ENCODE peak calls at places on chromosomes 6 and 20, in nine cellular contexts. One of them, this sample, is unnamed.

GRCh38 chr6:32337166-32337805 is 34.4 kb downstream of the TSBP1 start:
- DNase-seq in GF-D8: no peak
- DNase-seq in activated CD8-positive, alpha-beta memory T cell treated with anti-CD3 and anti-CD28 coated beads for 1 hour: no peak
- DNase-seq in AG04450: no peak
- DNase-seq in bronchial epithelial cell: no peak
- DNase-seq in aorta: no peak
- DNase-seq in NCI-H1092 treated with DMSO at 0.1 percent for 48 hours: no peak
- DNase-seq in activated T-cell treated with anti-CD3 and anti-CD28 coated beads, Interleukin-2, amount 50 U/mL, for 4 hours: no peak
- DNase-seq in CD8-positive, alpha-beta memory T cell: no peak
- DNase-seq in this sample: no peak

GRCh38 chr6:4577406-4577805 is 198.8 kb upstream of the CDYL start:
- DNase-seq in GF-D8: no peak
- DNase-seq in activated CD8-positive, alpha-beta memory T cell treated with anti-CD3 and anti-CD28 coated beads for 1 hour: no peak
- DNase-seq in AG04450: peak
- DNase-seq in bronchial epithelial cell: peak
- DNase-seq in aorta: no peak
- DNase-seq in NCI-H1092 treated with DMSO at 0.1 percent for 48 hours: no peak
- DNase-seq in activated T-cell treated with anti-CD3 and anti-CD28 coated beads, Interleukin-2, amount 50 U/mL, for 4 hours: no peak
- DNase-seq in CD8-positive, alpha-beta memory T cell: no peak
- DNase-seq in this sample: no peak

GRCh38 chr20:5933802-5934436 is 16.4 kb downstream of the TRMT6 start:
- DNase-seq in GF-D8: no peak
- DNase-seq in activated CD8-positive, alpha-beta memory T cell treated with anti-CD3 and anti-CD28 coated beads for 1 hour: no peak
- DNase-seq in AG04450: no peak
- DNase-seq in bronchial epithelial cell: peak
- DNase-seq in aorta: no peak
- DNase-seq in NCI-H1092 treated with DMSO at 0.1 percent for 48 hours: peak
- DNase-seq in activated T-cell treated with anti-CD3 and anti-CD28 coated beads, Interleukin-2, amount 50 U/mL, for 4 hours: no peak
- DNase-seq in CD8-positive, alpha-beta memory T cell: no peak
- DNase-seq in this sample: no peak

GRCh38 chr6:17585766-17586502 is 14.2 kb upstream of the FAM8A1 start:
- DNase-seq in GF-D8: peak
- DNase-seq in activated CD8-positive, alpha-beta memory T cell treated with anti-CD3 and anti-CD28 coated beads for 1 hour: no peak
- DNase-seq in AG04450: no peak
- DNase-seq in bronchial epithelial cell: peak
- DNase-seq in aorta: no peak
- DNase-seq in NCI-H1092 treated with DMSO at 0.1 percent for 48 hours: no peak
- DNase-seq in activated T-cell treated with anti-CD3 and anti-CD28 coated beads, Interleukin-2, amount 50 U/mL, for 4 hours: no peak
- DNase-seq in CD8-positive, alpha-beta memory T cell: no peak
- DNase-seq in this sample: no peak

GRCh38 chr6:168333039-168333438 is 13.5 kb upstream of the DACT2 start:
- DNase-seq in GF-D8: no peak
- DNase-seq in activated CD8-positive, alpha-beta memory T cell treated with anti-CD3 and anti-CD28 coated beads for 1 hour: no peak
- DNase-seq in AG04450: no peak
- DNase-seq in bronchial epithelial cell: no peak
- DNase-seq in aorta: no peak
- DNase-seq in NCI-H1092 treated with DMSO at 0.1 percent for 48 hours: no peak
- DNase-seq in activated T-cell treated with anti-CD3 and anti-CD28 coated beads, Interleukin-2, amount 50 U/mL, for 4 hours: no peak
- DNase-seq in CD8-positive, alpha-beta memory T cell: no peak
- DNase-seq in this sample: no peak

GRCh38 chr6:17470209-17470952 is 77.0 kb downstream of the CAP2 start:
- DNase-seq in GF-D8: no peak
- DNase-seq in activated CD8-positive, alpha-beta memory T cell treated with anti-CD3 and anti-CD28 coated beads for 1 hour: no peak
- DNase-seq in AG04450: no peak
- DNase-seq in bronchial epithelial cell: no peak
- DNase-seq in aorta: no peak
- DNase-seq in NCI-H1092 treated with DMSO at 0.1 percent for 48 hours: no peak
- DNase-seq in activated T-cell treated with anti-CD3 and anti-CD28 coated beads, Interleukin-2, amount 50 U/mL, for 4 hours: no peak
- DNase-seq in CD8-positive, alpha-beta memory T cell: no peak
- DNase-seq in this sample: no peak

GRCh38 chr6:21455071-21455470 is 138.5 kb upstream of the SOX4 start:
- DNase-seq in GF-D8: no peak
- DNase-seq in activated CD8-positive, alpha-beta memory T cell treated with anti-CD3 and anti-CD28 coated beads for 1 hour: no peak
- DNase-seq in AG04450: no peak
- DNase-seq in bronchial epithelial cell: peak
- DNase-seq in aorta: no peak
- DNase-seq in NCI-H1092 treated with DMSO at 0.1 percent for 48 hours: peak
- DNase-seq in activated T-cell treated with anti-CD3 and anti-CD28 coated beads, Interleukin-2, amount 50 U/mL, for 4 hours: no peak
- DNase-seq in CD8-positive, alpha-beta memory T cell: no peak
- DNase-seq in this sample: no peak

GRCh38 chr6:133553652-133554051 is 312.5 kb downstream of the EYA4 start:
- DNase-seq in GF-D8: no peak
- DNase-seq in activated CD8-positive, alpha-beta memory T cell treated with anti-CD3 and anti-CD28 coated beads for 1 hour: no peak
- DNase-seq in AG04450: peak
- DNase-seq in bronchial epithelial cell: peak
- DNase-seq in aorta: no peak
- DNase-seq in NCI-H1092 treated with DMSO at 0.1 percent for 48 hours: peak
- DNase-seq in activated T-cell treated with anti-CD3 and anti-CD28 coated beads, Interleukin-2, amount 50 U/mL, for 4 hours: peak
- DNase-seq in CD8-positive, alpha-beta memory T cell: no peak
- DNase-seq in this sample: no peak

GRCh38 chr6:130359736-130360135 is 6.1 kb upstream of the TMEM200A start:
- DNase-seq in GF-D8: no peak
- DNase-seq in activated CD8-positive, alpha-beta memory T cell treated with anti-CD3 and anti-CD28 coated beads for 1 hour: no peak
- DNase-seq in AG04450: no peak
- DNase-seq in bronchial epithelial cell: peak
- DNase-seq in aorta: no peak
- DNase-seq in NCI-H1092 treated with DMSO at 0.1 percent for 48 hours: no peak
- DNase-seq in activated T-cell treated with anti-CD3 and anti-CD28 coated beads, Interleukin-2, amount 50 U/mL, for 4 hours: no peak
- DNase-seq in CD8-positive, alpha-beta memory T cell: no peak
- DNase-seq in this sample: no peak

GRCh38 chr20:12928755-12929401 is 79.9 kb upstream of the SPTLC3 start:
- DNase-seq in GF-D8: no peak
- DNase-seq in activated CD8-positive, alpha-beta memory T cell treated with anti-CD3 and anti-CD28 coated beads for 1 hour: no peak
- DNase-seq in AG04450: peak
- DNase-seq in bronchial epithelial cell: peak
- DNase-seq in aorta: no peak
- DNase-seq in NCI-H1092 treated with DMSO at 0.1 percent for 48 hours: no peak
- DNase-seq in activated T-cell treated with anti-CD3 and anti-CD28 coated beads, Interleukin-2, amount 50 U/mL, for 4 hours: no peak
- DNase-seq in CD8-positive, alpha-beta memory T cell: no peak
- DNase-seq in this sample: no peak

GRCh38 chr6:43125119-43125518 is 46.0 kb upstream of the SRF start:
- DNase-seq in GF-D8: no peak
- DNase-seq in activated CD8-positive, alpha-beta memory T cell treated with anti-CD3 and anti-CD28 coated beads for 1 hour: no peak
- DNase-seq in AG04450: peak
- DNase-seq in bronchial epithelial cell: no peak
- DNase-seq in aorta: no peak
- DNase-seq in NCI-H1092 treated with DMSO at 0.1 percent for 48 hours: no peak
- DNase-seq in activated T-cell treated with anti-CD3 and anti-CD28 coated beads, Interleukin-2, amount 50 U/mL, for 4 hours: no peak
- DNase-seq in CD8-positive, alpha-beta memory T cell: no peak
- DNase-seq in this sample: peak

GRCh38 chr6:141107562-141108160 is 1025.1 kb upstream of the GJE1 start:
- DNase-seq in GF-D8: no peak
- DNase-seq in activated CD8-positive, alpha-beta memory T cell treated with anti-CD3 and anti-CD28 coated beads for 1 hour: no peak
- DNase-seq in AG04450: no peak
- DNase-seq in bronchial epithelial cell: peak
- DNase-seq in aorta: no peak
- DNase-seq in NCI-H1092 treated with DMSO at 0.1 percent for 48 hours: no peak
- DNase-seq in activated T-cell treated with anti-CD3 and anti-CD28 coated beads, Interleukin-2, amount 50 U/mL, for 4 hours: no peak
- DNase-seq in CD8-positive, alpha-beta memory T cell: no peak
- DNase-seq in this sample: no peak

GRCh38 chr6:154995241-154996162 is at the start of gene TIAM2:
- DNase-seq in GF-D8: no peak
- DNase-seq in activated CD8-positive, alpha-beta memory T cell treated with anti-CD3 and anti-CD28 coated beads for 1 hour: no peak
- DNase-seq in AG04450: no peak
- DNase-seq in bronchial epithelial cell: no peak
- DNase-seq in aorta: peak
- DNase-seq in NCI-H1092 treated with DMSO at 0.1 percent for 48 hours: no peak
- DNase-seq in activated T-cell treated with anti-CD3 and anti-CD28 coated beads, Interleukin-2, amount 50 U/mL, for 4 hours: peak
- DNase-seq in CD8-positive, alpha-beta memory T cell: no peak
- DNase-seq in this sample: peak

GRCh38 chr6:139364302-139364981 is 10.0 kb downstream of the CITED2 start:
- DNase-seq in GF-D8: peak
- DNase-seq in activated CD8-positive, alpha-beta memory T cell treated with anti-CD3 and anti-CD28 coated beads for 1 hour: no peak
- DNase-seq in AG04450: no peak
- DNase-seq in bronchial epithelial cell: peak
- DNase-seq in aorta: no peak
- DNase-seq in NCI-H1092 treated with DMSO at 0.1 percent for 48 hours: peak
- DNase-seq in activated T-cell treated with anti-CD3 and anti-CD28 coated beads, Interleukin-2, amount 50 U/mL, for 4 hours: no peak
- DNase-seq in CD8-positive, alpha-beta memory T cell: peak
- DNase-seq in this sample: no peak

GRCh38 chr20:11431613-11432012 is 486.1 kb upstream of the BTBD3 start:
- DNase-seq in GF-D8: no peak
- DNase-seq in activated CD8-positive, alpha-beta memory T cell treated with anti-CD3 and anti-CD28 coated beads for 1 hour: no peak
- DNase-seq in AG04450: no peak
- DNase-seq in bronchial epithelial cell: no peak
- DNase-seq in aorta: no peak
- DNase-seq in NCI-H1092 treated with DMSO at 0.1 percent for 48 hours: no peak
- DNase-seq in activated T-cell treated with anti-CD3 and anti-CD28 coated beads, Interleukin-2, amount 50 U/mL, for 4 hours: no peak
- DNase-seq in CD8-positive, alpha-beta memory T cell: no peak
- DNase-seq in this sample: no peak

GRCh38 chr20:19335916-19336315 is 123.5 kb downstream of the SLC24A3 start:
- DNase-seq in GF-D8: no peak
- DNase-seq in activated CD8-positive, alpha-beta memory T cell treated with anti-CD3 and anti-CD28 coated beads for 1 hour: no peak
- DNase-seq in AG04450: no peak
- DNase-seq in bronchial epithelial cell: peak
- DNase-seq in aorta: no peak
- DNase-seq in NCI-H1092 treated with DMSO at 0.1 percent for 48 hours: no peak
- DNase-seq in activated T-cell treated with anti-CD3 and anti-CD28 coated beads, Interleukin-2, amount 50 U/mL, for 4 hours: no peak
- DNase-seq in CD8-positive, alpha-beta memory T cell: no peak
- DNase-seq in this sample: no peak

GRCh38 chr6:132279592-132280139 is 121.6 kb downstream of the MOXD1 start:
- DNase-seq in GF-D8: peak
- DNase-seq in activated CD8-positive, alpha-beta memory T cell treated with anti-CD3 and anti-CD28 coated beads for 1 hour: peak
- DNase-seq in AG04450: peak
- DNase-seq in bronchial epithelial cell: peak
- DNase-seq in aorta: peak
- DNase-seq in NCI-H1092 treated with DMSO at 0.1 percent for 48 hours: peak
- DNase-seq in activated T-cell treated with anti-CD3 and anti-CD28 coated beads, Interleukin-2, amount 50 U/mL, for 4 hours: peak
- DNase-seq in CD8-positive, alpha-beta memory T cell: peak
- DNase-seq in this sample: peak

GRCh38 chr20:8301655-8302054 is 169.6 kb downstream of the PLCB1 start:
- DNase-seq in GF-D8: no peak
- DNase-seq in activated CD8-positive, alpha-beta memory T cell treated with anti-CD3 and anti-CD28 coated beads for 1 hour: no peak
- DNase-seq in AG04450: no peak
- DNase-seq in bronchial epithelial cell: no peak
- DNase-seq in aorta: no peak
- DNase-seq in NCI-H1092 treated with DMSO at 0.1 percent for 48 hours: no peak
- DNase-seq in activated T-cell treated with anti-CD3 and anti-CD28 coated beads, Interleukin-2, amount 50 U/mL, for 4 hours: no peak
- DNase-seq in CD8-positive, alpha-beta memory T cell: no peak
- DNase-seq in this sample: no peak

GRCh38 chr6:144131248-144131709 is 19.0 kb upstream of the STX11 start:
- DNase-seq in GF-D8: no peak
- DNase-seq in activated CD8-positive, alpha-beta memory T cell treated with anti-CD3 and anti-CD28 coated beads for 1 hour: no peak
- DNase-seq in AG04450: no peak
- DNase-seq in bronchial epithelial cell: peak
- DNase-seq in aorta: no peak
- DNase-seq in NCI-H1092 treated with DMSO at 0.1 percent for 48 hours: no peak
- DNase-seq in activated T-cell treated with anti-CD3 and anti-CD28 coated beads, Interleukin-2, amount 50 U/mL, for 4 hours: no peak
- DNase-seq in CD8-positive, alpha-beta memory T cell: no peak
- DNase-seq in this sample: no peak

GRCh38 chr20:58870293-58871014 is 17.9 kb downstream of the GNAS start:
- DNase-seq in GF-D8: no peak
- DNase-seq in activated CD8-positive, alpha-beta memory T cell treated with anti-CD3 and anti-CD28 coated beads for 1 hour: no peak
- DNase-seq in AG04450: no peak
- DNase-seq in bronchial epithelial cell: peak
- DNase-seq in aorta: peak
- DNase-seq in NCI-H1092 treated with DMSO at 0.1 percent for 48 hours: peak
- DNase-seq in activated T-cell treated with anti-CD3 and anti-CD28 coated beads, Interleukin-2, amount 50 U/mL, for 4 hours: peak
- DNase-seq in CD8-positive, alpha-beta memory T cell: peak
- DNase-seq in this sample: no peak

GRCh38 chr6:31441368-31442267 is 38.2 kb downstream of the MICA start:
- DNase-seq in GF-D8: no peak
- DNase-seq in activated CD8-positive, alpha-beta memory T cell treated with anti-CD3 and anti-CD28 coated beads for 1 hour: peak
- DNase-seq in AG04450: peak
- DNase-seq in bronchial epithelial cell: peak
- DNase-seq in aorta: peak
- DNase-seq in NCI-H1092 treated with DMSO at 0.1 percent for 48 hours: no peak
- DNase-seq in activated T-cell treated with anti-CD3 and anti-CD28 coated beads, Interleukin-2, amount 50 U/mL, for 4 hours: peak
- DNase-seq in CD8-positive, alpha-beta memory T cell: peak
- DNase-seq in this sample: peak

GRCh38 chr6:8623441-8623840 is 188.1 kb upstream of the SLC35B3 start:
- DNase-seq in GF-D8: no peak
- DNase-seq in activated CD8-positive, alpha-beta memory T cell treated with anti-CD3 and anti-CD28 coated beads for 1 hour: no peak
- DNase-seq in AG04450: no peak
- DNase-seq in bronchial epithelial cell: peak
- DNase-seq in aorta: no peak
- DNase-seq in NCI-H1092 treated with DMSO at 0.1 percent for 48 hours: no peak
- DNase-seq in activated T-cell treated with anti-CD3 and anti-CD28 coated beads, Interleukin-2, amount 50 U/mL, for 4 hours: no peak
- DNase-seq in CD8-positive, alpha-beta memory T cell: no peak
- DNase-seq in this sample: no peak